ENCODE peak calls at places on chromosomes 6 and 20, in four cellular contexts. Y, Z, T and N are unnamed samples.

GRCh38 chr6:11172501-11173337 is 59.7 kb downstream of the NEDD9 start:
- DNase-seq in Z (no peak), Y (peak), T (peak), N (peak)

GRCh38 chr6:40583694-40584093 is 3.5 kb downstream of the LRFN2 start:
- DNase-seq in Y (no peak), Z (no peak), T (no peak), N (no peak)

GRCh38 chr6:10014561-10014960 is 400.3 kb downstream of the TFAP2A start:
- DNase-seq in Z (no peak), Y (no peak), T (no peak), N (no peak)

GRCh38 chr6:111721677-111722219 is 116.1 kb upstream of the TRAF3IP2 start:
- DNase-seq in Z (no peak), T (peak), Y (peak), N (no peak)

GRCh38 chr6:11098009-11098408 is 4.4 kb downstream of the SMIM13 start:
- DNase-seq in T (no peak), Y (no peak), Z (no peak), N (no peak)

GRCh38 chr6:3504354-3504753 is 47.5 kb upstream of the SLC22A23 start:
- DNase-seq in Y (no peak), Z (no peak), T (no peak), N (no peak)

GRCh38 chr6:104638841-104639290 is 220.9 kb downstream of the HACE1 start:
- DNase-seq in T (peak), Z (no peak), Y (no peak), N (no peak)

GRCh38 chr6:87407531-87407895 is 259 bp upstream of the CFAP206 start:
- DNase-seq in Z (peak), Y (no peak), T (peak), N (peak)

GRCh38 chr20:62638055-62638570 is 4.2 kb upstream of the SLCO4A1 start:
- DNase-seq in Z (no peak), T (no peak), Y (no peak), N (no peak)

GRCh38 chr6:37038297-37039198 is 33.1 kb downstream of the FGD2 start:
- DNase-seq in Y (no peak), T (peak), Z (peak), N (no peak)

GRCh38 chr6:157528931-157529653 is 148.1 kb downstream of the ZDHHC14 start:
- DNase-seq in Z (no peak), Y (no peak), T (peak), N (no peak)

GRCh38 chr20:63566395-63567131 is 7.5 kb downstream of the HELZ2 start:
- DNase-seq in Z (no peak), Y (no peak), T (no peak), N (no peak)

GRCh38 chr6:82364087-82365010 is 732 bp downstream of the TPBG start:
- DNase-seq in Z (peak), Y (no peak), T (peak), N (no peak)

GRCh38 chr6:111857674-111858337 is 15.4 kb downstream of the FYN start:
- DNase-seq in Y (no peak), Z (no peak), T (no peak), N (no peak)

GRCh38 chr6:7341989-7342742 is 29.2 kb upstream of the SSR1 start:
- DNase-seq in T (no peak), Z (no peak), Y (no peak), N (no peak)

GRCh38 chr6:3755637-3756515 is 4.4 kb upstream of the PXDC1 start:
- DNase-seq in Z (no peak), T (no peak), Y (no peak), N (no peak)

GRCh38 chr6:168122521-168122920 is 43.5 kb upstream of the FRMD1 start:
- DNase-seq in Y (no peak), T (no peak), Z (no peak), N (no peak)

GRCh38 chr20:32626859-32627636 is 41.9 kb upstream of the NOL4L start:
- DNase-seq in Y (no peak), Z (peak), T (no peak), N (no peak)

GRCh38 chr6:11822346-11822745 is 43.7 kb upstream of the ADTRP start:
- DNase-seq in Y (no peak), T (no peak), Z (no peak), N (no peak)

GRCh38 chr6:31826793-31827285 is 699 bp upstream of the HSPA1B start:
- DNase-seq in T (peak), Z (no peak), Y (no peak), N (no peak)

GRCh38 chr6:160934157-160934556 is 57.4 kb upstream of the MAP3K4 start:
- DNase-seq in Y (no peak), T (no peak), Z (no peak), N (no peak)

GRCh38 chr6:109236140-109237081 is 141.1 kb downstream of the CEP57L1 start:
- DNase-seq in Y (no peak), Z (peak), T (no peak), N (no peak)

GRCh38 chr6:34897130-34897529 is 8.1 kb downstream of the ANKS1A start:
- DNase-seq in Z (no peak), Y (no peak), T (no peak), N (no peak)

GRCh38 chr20:24959591-24960301 is 10.7 kb downstream of the CST7 start:
- DNase-seq in Y (no peak), Z (no peak), T (no peak), N (no peak)

GRCh38 chr20:49172413-49172812 is 15.7 kb downstream of the STAU1 start:
- DNase-seq in Y (no peak), T (no peak), Z (no peak), N (no peak)

GRCh38 chr6:4647414-4648365 is 128.5 kb upstream of the CDYL start:
- DNase-seq in Y (no peak), T (peak), Z (peak), N (no peak)

GRCh38 chr6:48568856-48569255 is 457.9 kb upstream of the PTCHD4 start:
- DNase-seq in T (no peak), Y (no peak), Z (no peak), N (no peak)

GRCh38 chr6:37109714-37110454 is 60.1 kb upstream of the PIM1 start:
- DNase-seq in Y (no peak), Z (no peak), T (no peak), N (no peak)

GRCh38 chr20:16095241-16095640 is 478.0 kb downstream of the KIF16B start:
- DNase-seq in Y (no peak), T (no peak), Z (no peak), N (no peak)

GRCh38 chr20:23988561-23988960 is at the start of gene GGTLC1:
- DNase-seq in Y (no peak), T (no peak), Z (no peak), N (no peak)

GRCh38 chr6:39923394-39923793 is 10.9 kb downstream of the MOCS1 start:
- DNase-seq in Z (peak), Y (no peak), T (no peak), N (no peak)